ENCODE peak calls at places on chromosomes 7 and 10, in nine cellular contexts. Q is AG09319; O is activated CD4-positive, alpha-beta T cell treated with anti-CD3 and anti-CD28 coated beads, Interleukin-2, amount 50 U/mL, for 4 hours; A is activated effector memory CD4-positive, alpha-beta T cell treated with Interleukin-2 at 50 U/mL for 16 hours; C is heart right ventricle; J is anterior cingulate cortex; T is NCI-H1105; R is cardiac septum; N is lower lobe of right lung. M is an unnamed sample.

GRCh38 chr10:117503170-117503885 is 39.2 kb upstream of the EMX2 start:
- DNase-seq in N (no peak), Q (peak), A (no peak), T (peak), R (peak), C (no peak), J (no peak), O (no peak), M (no peak)

GRCh38 chr10:125249948-125250347 is 89.6 kb upstream of the CTBP2 start:
- DNase-seq in A (no peak), T (no peak), N (no peak), J (no peak), O (no peak), C (no peak), R (no peak), Q (no peak), M (no peak)

GRCh38 chr7:80134536-80135305 is at the start of gene GNAI1:
- DNase-seq in O (no peak), C (peak), Q (peak), T (peak), J (peak), R (peak), A (no peak), N (peak), M (no peak)

GRCh38 chr10:100816671-100817070 is 71.3 kb downstream of the PAX2 start:
- DNase-seq in J (no peak), T (no peak), O (no peak), R (no peak), N (no peak), A (no peak), C (no peak), Q (no peak), M (no peak)

GRCh38 chr7:15889501-15889900 is 203.0 kb upstream of the MEOX2 start:
- DNase-seq in N (no peak), C (no peak), O (no peak), J (no peak), A (no peak), Q (no peak), R (no peak), T (no peak), M (no peak)

GRCh38 chr10:47401874-47402645 is 18.0 kb upstream of the ZNF488 start:
- DNase-seq in A (no peak), N (no peak), T (no peak), C (no peak), R (peak), O (no peak), Q (no peak), J (no peak), M (no peak)

GRCh38 chr7:47153076-47153475 is 428.8 kb downstream of the TNS3 start:
- DNase-seq in T (peak), O (no peak), R (no peak), C (no peak), Q (peak), A (no peak), N (no peak), J (no peak), M (peak)

GRCh38 chr10:61958793-61959192 is 57.3 kb downstream of the ARID5B start:
- DNase-seq in J (no peak), T (no peak), A (no peak), R (no peak), O (no peak), Q (no peak), C (no peak), N (no peak), M (no peak)

GRCh38 chr7:110534241-110534931 is 556.5 kb upstream of the LRRN3 start:
- DNase-seq in A (no peak), N (no peak), T (peak), O (no peak), Q (no peak), C (no peak), R (no peak), J (no peak), M (peak)

GRCh38 chr7:99374121-99375064 is at the start of gene ARPC1B:
- DNase-seq in N (peak), T (peak), Q (no peak), O (peak), R (peak), C (peak), J (peak), A (peak), M (no peak)

GRCh38 chr7:47734287-47734948 is 152.5 kb upstream of the TNS3 start:
- DNase-seq in C (no peak), O (no peak), N (no peak), R (no peak), Q (no peak), A (no peak), J (no peak), T (no peak), M (no peak)

GRCh38 chr7:102061981-102062390 is 224.7 kb upstream of the SH2B2 start:
- DNase-seq in R (peak), A (no peak), Q (no peak), J (no peak), N (peak), C (no peak), O (no peak), T (no peak), M (no peak)

GRCh38 chr10:85995791-85996190 is 370.8 kb downstream of the GRID1 start:
- DNase-seq in A (no peak), T (no peak), R (no peak), O (peak), N (no peak), J (no peak), C (no peak), Q (no peak), M (no peak)

GRCh38 chr7:141792526-141792925 is 2.5 kb downstream of the TAS2R5 start:
- DNase-seq in Q (no peak), T (no peak), R (no peak), O (no peak), J (no peak), N (no peak), A (no peak), C (no peak), M (no peak)

GRCh38 chr10:24873281-24873683 is 79.1 kb downstream of the PRTFDC1 start:
- DNase-seq in C (no peak), R (no peak), Q (peak), T (no peak), A (no peak), N (no peak), J (no peak), O (no peak), M (peak)

GRCh38 chr7:111224354-111225231 is 133.7 kb downstream of the LRRN3 start:
- DNase-seq in J (no peak), N (no peak), C (no peak), O (no peak), A (no peak), T (no peak), R (no peak), Q (no peak), M (no peak)

GRCh38 chr7:113026941-113027340 is 59.7 kb downstream of the GPR85 start:
- DNase-seq in A (no peak), N (no peak), O (no peak), R (no peak), C (no peak), J (no peak), Q (no peak), T (no peak), M (no peak)

GRCh38 chr7:157425137-157425731 is 88.4 kb downstream of the DNAJB6 start:
- DNase-seq in N (peak), Q (no peak), R (no peak), O (no peak), J (no peak), C (no peak), T (no peak), A (no peak), M (no peak)

GRCh38 chr7:140621326-140622035 is 19.1 kb downstream of the DENND2A start:
- DNase-seq in R (no peak), O (no peak), J (no peak), A (no peak), T (no peak), Q (no peak), C (no peak), N (no peak), M (no peak)

GRCh38 chr7:134916428-134916883 is 69.9 kb upstream of the AGBL3 start:
- DNase-seq in R (no peak), C (no peak), O (no peak), N (no peak), T (no peak), A (no peak), J (no peak), Q (no peak), M (no peak)

GRCh38 chr7:54811925-54812264 is 52.9 kb upstream of the SEC61G start:
- DNase-seq in A (no peak), T (no peak), C (peak), Q (peak), J (no peak), N (no peak), R (no peak), O (no peak), M (peak)

GRCh38 chr7:41182782-41183181 is 520.1 kb downstream of the INHBA start:
- DNase-seq in J (no peak), C (no peak), N (no peak), Q (no peak), T (no peak), O (no peak), R (no peak), A (no peak), M (no peak)

GRCh38 chr7:85681241-85681640 is 494.4 kb upstream of the SEMA3D start:
- DNase-seq in A (no peak), R (no peak), Q (no peak), C (no peak), N (no peak), O (no peak), T (no peak), J (no peak), M (no peak)

GRCh38 chr7:47471831-47472230 is 110.1 kb downstream of the TNS3 start:
- DNase-seq in T (no peak), A (no peak), C (no peak), O (no peak), Q (no peak), N (no peak), R (no peak), J (no peak), M (no peak)

GRCh38 chr10:115335366-115335765 is 242.2 kb downstream of the ATRNL1 start:
- DNase-seq in O (no peak), J (no peak), Q (no peak), R (no peak), C (no peak), T (no peak), N (no peak), A (no peak), M (no peak)

GRCh38 chr7:124322561-124322960 is 289.7 kb upstream of the TMEM229A start:
- DNase-seq in N (no peak), R (no peak), C (no peak), J (no peak), O (no peak), T (no peak), Q (no peak), A (no peak), M (no peak)

GRCh38 chr10:20911626-20912025 is 14.5 kb upstream of the NEBL start:
- DNase-seq in T (no peak), A (no peak), J (no peak), R (no peak), C (no peak), O (no peak), N (no peak), Q (no peak), M (no peak)

GRCh38 chr10:124732931-124733536 is 11.1 kb downstream of the FAM53B start:
- DNase-seq in T (no peak), A (peak), C (peak), O (peak), J (no peak), Q (no peak), N (peak), R (no peak), M (no peak)

GRCh38 chr10:132539894-132540293 is 2.3 kb downstream of the INPP5A start:
- DNase-seq in J (no peak), C (no peak), O (no peak), T (no peak), A (no peak), R (no peak), N (no peak), Q (no peak), M (no peak)

GRCh38 chr10:77763453-77764430 is 126.1 kb upstream of the KCNMA1 start:
- DNase-seq in R (no peak), C (peak), O (no peak), Q (no peak), N (no peak), J (no peak), T (no peak), A (no peak), M (no peak)

GRCh38 chr7:44466300-44467216 is 23.9 kb downstream of the NUDCD3 start:
- DNase-seq in N (no peak), J (no peak), T (no peak), O (no peak), R (no peak), Q (no peak), C (no peak), A (no peak), M (no peak)

GRCh38 chr7:95960706-95961244 is 188.4 kb downstream of the DYNC1I1 start:
- DNase-seq in C (no peak), R (no peak), A (no peak), Q (no peak), O (no peak), J (no peak), N (no peak), T (no peak), M (no peak)

GRCh38 chr10:131310904-131311660 is 439 bp downstream of the TCERG1L start:
- DNase-seq in Q (no peak), A (no peak), N (peak), C (no peak), T (no peak), O (no peak), J (no peak), R (no peak), M (no peak)

M was measured in smooth muscle cell of the brain vasculature.